ENCODE peak calls at places on chromosomes 7 and 10, in five cellular contexts. Z, M, I, A and S are unnamed samples.

GRCh38 chr7:155759740-155760430 is 52.4 kb downstream of the SHH start:
- DNase-seq in I (no peak), A (no peak), Z (no peak), M (no peak), S (no peak)

GRCh38 chr10:107490389-107490788 is 325.9 kb upstream of the SORCS1 start:
- DNase-seq in A (no peak), Z (no peak), M (no peak), I (no peak), S (no peak)

GRCh38 chr10:60964257-60965235 is 20.6 kb upstream of the RHOBTB1 start:
- DNase-seq in A (peak), I (peak), M (peak), Z (peak), S (peak)

GRCh38 chr7:24668922-24669635 is 88.2 kb downstream of the GSDME start:
- DNase-seq in A (no peak), Z (no peak), I (no peak), M (no peak), S (no peak)

GRCh38 chr10:14327535-14327934 is 3.2 kb downstream of the FRMD4A start:
- DNase-seq in A (no peak), I (no peak), Z (no peak), M (no peak), S (no peak)

GRCh38 chr10:76779163-76779820 is 858.3 kb downstream of the KCNMA1 start:
- DNase-seq in M (no peak), Z (peak), A (no peak), I (peak), S (no peak)

GRCh38 chr7:143877076-143877475 is 24.9 kb downstream of the TCAF1 start:
- DNase-seq in A (no peak), M (no peak), Z (no peak), I (no peak), S (no peak)

GRCh38 chr7:40234046-40234445 is 99.2 kb downstream of the SUGCT start:
- DNase-seq in I (no peak), Z (no peak), A (no peak), M (no peak), S (no peak)

GRCh38 chr10:60203993-60204618 is 185.6 kb downstream of the ANK3 start:
- DNase-seq in M (peak), Z (no peak), A (no peak), I (peak), S (peak)

GRCh38 chr10:90866050-90866598 is 5.7 kb upstream of the RPP30 start:
- DNase-seq in A (no peak), M (no peak), I (no peak), Z (no peak), S (no peak)

GRCh38 chr10:90860790-90861189 is 3.0 kb upstream of the HTR7 start:
- DNase-seq in Z (no peak), A (no peak), M (no peak), I (no peak), S (no peak)

GRCh38 chr10:90871279-90871760 is 454 bp upstream of the RPP30 start:
- DNase-seq in A (peak), M (peak), Z (peak), I (peak), S (peak)

GRCh38 chr10:90862908-90863514 is 5.2 kb upstream of the HTR7 start:
- DNase-seq in M (peak), A (no peak), I (peak), Z (no peak), S (peak)

GRCh38 chr10:90865400-90865799 is 6.4 kb upstream of the RPP30 start:
- DNase-seq in I (peak), Z (no peak), A (no peak), M (peak), S (no peak)
- TF ChIP-seq CTCF in I (peak), Z (peak), A (peak), M (peak), S (peak)

GRCh38 chr7:127937066-127937680 is 94.1 kb downstream of the LRRC4 start:
- DNase-seq in Z (no peak), A (no peak), M (no peak), I (no peak), S (no peak)

GRCh38 chr7:127941471-127941870 is 89.8 kb downstream of the LRRC4 start:
- DNase-seq in I (no peak), A (no peak), Z (no peak), M (no peak), S (no peak)

GRCh38 chr7:127940365-127941160 is 90.7 kb downstream of the LRRC4 start:
- DNase-seq in M (no peak), I (peak), A (no peak), Z (no peak), S (no peak)

GRCh38 chr7:127935847-127936376 is 95.3 kb downstream of the LRRC4 start:
- DNase-seq in M (no peak), A (no peak), I (no peak), Z (no peak), S (no peak)

GRCh38 chr7:127938588-127938987 is 92.6 kb downstream of the LRRC4 start:
- DNase-seq in M (no peak), I (peak), A (no peak), Z (no peak), S (no peak)
- TF ChIP-seq CTCF in M (no peak), I (peak), A (no peak), Z (no peak), S (no peak)

GRCh38 chr10:108691126-108691525 is 1232.2 kb downstream of the XPNPEP1 start:
- DNase-seq in M (no peak), Z (no peak), I (no peak), A (no peak), S (no peak)
- TF ChIP-seq CTCF in M (no peak), Z (peak), I (no peak), A (no peak), S (no peak)

GRCh38 chr7:107206136-107206535 is 37.3 kb downstream of the HBP1 start:
- DNase-seq in A (no peak), M (no peak), I (peak), Z (no peak), S (no peak)
- TF ChIP-seq CTCF in A (no peak), M (no peak), I (no peak), Z (no peak), S (no peak)

GRCh38 chr10:71638577-71639411 is 80.8 kb downstream of the C10orf105 start:
- DNase-seq in Z (no peak), A (no peak), I (no peak), M (no peak), S (no peak)
- TF ChIP-seq CTCF in Z (no peak), A (no peak), I (no peak), M (no peak), S (no peak)